ENCODE peak calls at places on chromosomes 6 and 20, in five cellular contexts. W is transverse colon, X is IMR-90, U is Peyer's patch, F is cardiac muscle cell. P is an unnamed sample. For H3K27me3, the result is how much of the 10 kb centered on the place peaks cover.

GRCh38 chr20:48877299-48877698 is 44.2 kb upstream of the ARFGEF2 start:
- DNase-seq in W (no peak), X (no peak), U (no peak), F (no peak), P (no peak)

GRCh38 chr6:71410164-71410566 is 121.6 kb downstream of the OGFRL1 start:
- DNase-seq in W (no peak), X (peak), U (no peak), F (no peak), P (no peak)

GRCh38 chr6:157236040-157236725 is 87.1 kb downstream of the TMEM242 start:
- DNase-seq in W (no peak), X (no peak), U (peak), F (no peak), P (peak)

GRCh38 chr6:159806021-159806458 is 6.0 kb downstream of the PNLDC1 start:
- DNase-seq in W (no peak), X (no peak), U (no peak), F (peak), P (no peak)

GRCh38 chr6:37893262-37893661 is 73.7 kb downstream of the ZFAND3 start:
- DNase-seq in W (no peak), X (no peak), U (no peak), F (no peak), P (no peak)

GRCh38 chr6:46862381-46862780 is 59.4 kb downstream of the ADGRF5 start:
- DNase-seq in W (no peak), X (no peak), U (no peak), F (no peak), P (peak)

GRCh38 chr6:48563426-48563825 is 452.4 kb upstream of the PTCHD4 start:
- DNase-seq in W (no peak), X (no peak), U (no peak), F (no peak), P (no peak)

GRCh38 chr6:13013681-13014550 is 297.3 kb downstream of the PHACTR1 start:
- DNase-seq in W (no peak), X (no peak), U (no peak), F (peak), P (peak)

GRCh38 chr6:13668291-13668928 is 43.2 kb downstream of the RANBP9 start:
- DNase-seq in W (no peak), X (no peak), U (no peak), F (peak), P (no peak)

GRCh38 chr6:156658596-156659316 is 118.4 kb upstream of the ARID1B start:
- DNase-seq in W (no peak), X (no peak), U (no peak), F (peak), P (no peak)

GRCh38 chr6:168616807-168617756 is 176.1 kb downstream of the SMOC2 start:
- DNase-seq in W (peak), X (no peak), U (no peak), F (no peak), P (peak)

GRCh38 chr6:34237722-34238506 is 1.2 kb downstream of the HMGA1 start:
- DNase-seq in W (peak), X (peak), U (peak), F (peak), P (peak)

GRCh38 chr20:48186915-48187314 is 401.6 kb upstream of the SULF2 start:
- DNase-seq in W (no peak), X (no peak), U (no peak), F (peak), P (no peak)

GRCh38 chr6:2725999-2726567 is 24.6 kb downstream of the MYLK4 start:
- DNase-seq in W (no peak), X (peak), U (no peak), F (peak), P (no peak)

GRCh38 chr6:47057830-47058540 is 15.9 kb upstream of the ADGRF1 start:
- DNase-seq in W (no peak), X (no peak), U (no peak), F (no peak), P (no peak)

GRCh38 chr6:51678905-51679620 is 408.4 kb downstream of the PKHD1 start:
- DNase-seq in W (no peak), X (no peak), U (no peak), F (no peak), P (no peak)

GRCh38 chr6:16721977-16722376 is 39.3 kb downstream of the ATXN1 start:
- DNase-seq in W (no peak), X (no peak), U (no peak), F (peak), P (no peak)

GRCh38 chr6:16722616-16723015 is 38.6 kb downstream of the ATXN1 start:
- DNase-seq in W (no peak), X (no peak), U (no peak), F (no peak), P (no peak)

GRCh38 chr6:16725145-16725864 is 36.0 kb downstream of the ATXN1 start:
- DNase-seq in W (no peak), X (peak), U (no peak), F (peak), P (no peak)

GRCh38 chr6:16720861-16721260 is 40.4 kb downstream of the ATXN1 start:
- DNase-seq in W (no peak), X (no peak), U (no peak), F (no peak), P (no peak)

DNA sequence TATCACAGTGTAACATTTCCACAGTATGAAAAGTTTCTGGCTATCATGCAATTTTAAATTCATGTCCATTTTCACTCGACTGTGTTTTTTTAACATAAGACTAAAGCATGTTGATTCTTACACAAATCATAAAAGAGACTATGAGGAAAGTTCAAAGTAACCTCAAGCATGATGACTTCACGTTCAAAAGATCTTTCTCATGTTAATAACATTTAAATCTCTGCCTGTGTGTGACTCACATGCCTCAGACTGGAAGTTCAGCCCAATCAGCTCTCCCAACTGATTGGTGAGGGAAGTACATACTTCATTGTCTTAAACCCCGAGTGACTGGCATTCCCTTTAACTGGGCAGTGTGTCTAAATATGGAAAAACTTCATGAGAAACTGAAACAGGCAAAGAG is 37.4 kb downstream of the ATXN1 start:
- DNase-seq in W (no peak), X (peak), U (peak), F (peak), P (peak)
- H3K4me3 ChIP-seq in W (no peak), X (no peak), U (no peak), F (no peak), P (no peak)

GRCh38 chr6:72939029-72939428 is 286.3 kb downstream of the KHDC1L start:
- DNase-seq in W (no peak), X (no peak), U (no peak), F (no peak), P (no peak)

GRCh38 chr6:72938104-72938503 is 287.2 kb downstream of the KHDC1L start:
- DNase-seq in W (no peak), X (no peak), U (no peak), F (peak), P (no peak)

GRCh38 chr6:72933216-72933615 is 292.1 kb downstream of the KHDC1L start:
- DNase-seq in W (no peak), X (no peak), U (no peak), F (no peak), P (no peak)

GRCh38 chr6:72940265-72940664 is 285.0 kb downstream of the KHDC1L start:
- DNase-seq in W (no peak), X (no peak), U (no peak), F (no peak), P (no peak)

GRCh38 chr6:72937160-72937559 is 288.1 kb downstream of the KHDC1L start:
- DNase-seq in W (no peak), X (no peak), U (no peak), F (no peak), P (no peak)
- H3K27me3 ChIP-seq in W (under half), X (under half), U (under half), F (under half), P (under half)

GRCh38 chr20:62405981-62406513 is 1.0 kb downstream of the CABLES2 start:
- DNase-seq in W (no peak), X (no peak), U (no peak), F (no peak), P (no peak)
- H3K4me3 ChIP-seq in W (peak), X (no peak), U (peak), F (peak), P (no peak)

DNA sequence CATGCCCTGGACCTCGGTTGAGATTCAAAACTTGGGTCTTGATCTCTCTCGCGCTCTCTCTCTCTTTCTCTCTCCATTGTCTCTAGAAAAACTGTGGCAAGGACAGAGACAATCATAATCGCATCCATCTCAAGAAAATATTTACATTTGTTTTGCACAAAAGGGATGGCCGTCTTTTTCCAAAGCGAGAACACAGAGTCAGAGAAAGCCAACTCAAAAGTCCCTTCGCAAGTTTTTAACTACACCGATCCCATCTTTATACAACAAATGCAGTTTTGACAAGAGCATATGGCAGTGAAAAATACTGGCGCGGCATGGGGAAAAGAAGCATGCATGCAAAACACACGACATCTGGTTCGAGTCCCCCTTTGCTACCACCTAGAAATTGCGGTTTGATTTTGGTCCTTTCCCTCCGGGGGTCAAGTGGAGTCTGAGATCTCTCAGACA is 1.4 kb downstream of the OLIG3 start:
- DNase-seq in W (no peak), X (no peak), U (no peak), F (no peak), P (no peak)
- H3K27me3 ChIP-seq in W (half or more), X (half or more), U (half or more), F (half or more), P (half or more)

GRCh38 chr6:30213654-30213998 is 420 bp upstream of the TRIM26 start:
- DNase-seq in W (no peak), X (no peak), U (no peak), F (no peak), P (no peak)
- H3K4me3 ChIP-seq in W (peak), X (peak), U (peak), F (peak), P (peak)

GRCh38 chr6:105985098-105985815 is 100.9 kb upstream of the PRDM1 start:
- DNase-seq in W (peak), X (no peak), U (peak), F (no peak), P (no peak)
- H3K27me3 ChIP-seq in W (half or more), X (under half), U (under half), F (half or more), P (half or more)

GRCh38 chr6:143549221-143549620 is 37.7 kb upstream of the FUCA2 start:
- DNase-seq in W (no peak), X (no peak), U (no peak), F (no peak), P (no peak)
- H3K4me3 ChIP-seq in W (no peak), X (no peak), U (no peak), F (no peak), P (no peak)

GRCh38 chr20:62737271-62737761 is 28.7 kb downstream of the NTSR1 start:
- DNase-seq in W (peak), X (no peak), U (peak), F (no peak), P (no peak)
- H3K27me3 ChIP-seq in W (under half), X (under half), U (under half), F (under half), P (under half)

GRCh38 chr20:49989234-49990065 is 6.7 kb downstream of the SNAI1 start:
- DNase-seq in W (peak), X (peak), U (peak), F (peak), P (peak)
- H3K4me3 ChIP-seq in W (no peak), X (no peak), U (no peak), F (no peak), P (no peak)

P was measured in H7.